ENCODE peak calls at places on chromosome 6, in four cellular contexts. U is H1, H is GM12878, A is K562. O is an unnamed sample. For H3K9me3, the result is how much of the 10 kb centered on the place peaks cover.

GRCh38 chr6:16972535-16972934 is 129.3 kb upstream of the STMND1 start:
- DNase-seq in A (no peak), H (no peak), U (no peak), O (no peak)

GRCh38 chr6:136923116-136923953 is 1.2 kb downstream of the SLC35D3 start:
- DNase-seq in H (no peak), U (peak), A (no peak), O (no peak)

GRCh38 chr6:120077489-120077888 is 727.9 kb upstream of the MAN1A1 start:
- DNase-seq in H (no peak), U (no peak), A (no peak), O (no peak)

GRCh38 chr6:33909737-33910136 is 105.9 kb upstream of the MLN start:
- DNase-seq in U (no peak), A (peak), H (no peak), O (no peak)

GRCh38 chr6:119078449-119079287 is at the start of gene FAM184A:
- DNase-seq in U (peak), H (no peak), A (peak), O (peak)

GRCh38 chr6:31626952-31627351 is 6.4 kb downstream of the PRRC2A start:
- DNase-seq in U (no peak), A (no peak), H (no peak), O (no peak)

GRCh38 chr6:107673076-107673494 is 151.0 kb downstream of the SCML4 start:
- DNase-seq in A (no peak), U (no peak), H (no peak), O (no peak)

GRCh38 chr6:134447423-134447822 is 129.5 kb upstream of the SGK1 start:
- DNase-seq in A (no peak), U (no peak), H (no peak), O (no peak)

GRCh38 chr6:49225471-49225870 is 237.6 kb downstream of the MMUT start:
- DNase-seq in A (no peak), U (no peak), H (no peak), O (no peak)

GRCh38 chr6:161429921-161430490 is 156.1 kb upstream of the AGPAT4 start:
- DNase-seq in H (no peak), U (no peak), A (no peak), O (no peak)

GRCh38 chr6:104995989-104996617 is 39.2 kb downstream of the LIN28B start:
- DNase-seq in A (peak), H (no peak), U (no peak), O (no peak)

GRCh38 chr6:27293436-27294152 is 18.5 kb downstream of the POM121L2 start:
- DNase-seq in A (peak), U (peak), H (no peak), O (peak)

GRCh38 chr6:42974919-42975505 is 4.0 kb downstream of the PEX6 start:
- DNase-seq in A (no peak), H (no peak), U (no peak), O (no peak)

GRCh38 chr6:16251706-16252105 is 13.3 kb downstream of the GMPR start:
- DNase-seq in H (no peak), U (no peak), A (no peak), O (no peak)

GRCh38 chr6:53410508-53411258 is 61.9 kb upstream of the ELOVL5 start:
- DNase-seq in H (peak), U (no peak), A (peak), O (peak)

GRCh38 chr6:37643851-37644672 is 53.6 kb downstream of the MDGA1 start:
- DNase-seq in A (peak), H (no peak), U (no peak), O (no peak)

GRCh38 chr6:34189806-34190503 is 44.1 kb upstream of the GRM4 start:
- DNase-seq in A (peak), U (no peak), H (no peak), O (peak)

GRCh38 chr6:16482702-16483314 is 244.4 kb downstream of the GMPR start:
- DNase-seq in H (no peak), U (no peak), A (no peak), O (no peak)

DNA sequence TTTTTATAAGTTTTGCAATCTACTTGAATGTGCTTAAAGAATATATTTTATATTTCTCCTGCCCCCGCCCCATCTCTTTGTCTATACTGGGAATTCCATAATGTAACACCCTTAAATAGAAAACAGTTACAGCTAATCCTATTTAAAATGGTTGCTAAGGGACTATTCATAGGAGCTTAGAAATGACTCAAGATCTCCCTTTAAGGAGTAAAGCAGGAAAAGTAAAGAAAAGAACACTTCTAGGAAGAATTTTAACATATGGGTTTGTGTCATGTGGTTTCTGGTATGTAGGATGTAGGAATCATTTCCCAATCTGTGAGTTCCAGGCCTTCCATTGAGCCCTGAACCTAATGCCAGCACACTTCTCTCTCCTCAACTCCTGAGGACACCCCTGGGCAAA is 27.1 kb downstream of the RIMS1 start:
- DNase-seq in A (no peak), U (no peak), H (no peak), O (no peak)
- H3K9me3 ChIP-seq in A (under half), U (under half), H (under half), O (under half)

GRCh38 chr6:19558934-19559333 is 278.2 kb upstream of the ID4 start:
- DNase-seq in U (no peak), H (no peak), A (no peak), O (no peak)

GRCh38 chr6:19552588-19552987 is 284.6 kb upstream of the ID4 start:
- DNase-seq in U (no peak), H (no peak), A (no peak), O (no peak)

GRCh38 chr6:19551611-19552010 is 285.6 kb upstream of the ID4 start:
- DNase-seq in A (no peak), U (no peak), H (no peak), O (no peak)

GRCh38 chr6:19557191-19557590 is 280.0 kb upstream of the ID4 start:
- DNase-seq in U (no peak), H (no peak), A (no peak), O (no peak)

GRCh38 chr6:19554356-19555225 is 282.6 kb upstream of the ID4 start:
- DNase-seq in H (no peak), U (no peak), A (no peak), O (no peak)
- TF ChIP-seq BRCA1 in H (no peak), U (no peak), A (no peak), O (no peak)

DNA sequence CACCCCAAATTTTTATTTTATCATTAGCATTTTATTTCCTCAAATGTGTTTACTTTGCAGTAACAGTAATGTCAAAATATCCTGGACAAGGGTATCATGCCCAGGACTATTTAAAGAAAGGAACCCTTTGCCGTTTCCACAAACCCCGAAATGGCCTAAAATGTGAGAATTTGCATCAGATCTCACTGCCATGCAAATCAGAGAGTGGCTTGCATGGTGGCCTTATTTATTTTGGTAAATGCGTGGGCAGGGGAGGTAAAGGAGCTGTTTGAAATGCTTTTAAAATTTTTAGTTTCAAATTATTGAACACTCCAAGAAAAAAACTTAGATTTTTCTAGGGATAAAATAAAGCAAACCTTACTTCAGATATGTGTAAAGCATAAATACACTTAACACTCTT is 43.8 kb downstream of the ADAT2 start:
- DNase-seq in H (no peak), A (no peak), U (no peak), O (no peak)
- TF ChIP-seq ZNF274 in H (no peak), A (no peak), U (no peak), O (no peak)

GRCh38 chr6:28774292-28775051 is 149.3 kb downstream of the TRIM27 start:
- DNase-seq in H (no peak), U (no peak), A (no peak), O (no peak)
- H3K9me3 ChIP-seq in H (under half), U (under half), A (under half), O (under half)

DNA sequence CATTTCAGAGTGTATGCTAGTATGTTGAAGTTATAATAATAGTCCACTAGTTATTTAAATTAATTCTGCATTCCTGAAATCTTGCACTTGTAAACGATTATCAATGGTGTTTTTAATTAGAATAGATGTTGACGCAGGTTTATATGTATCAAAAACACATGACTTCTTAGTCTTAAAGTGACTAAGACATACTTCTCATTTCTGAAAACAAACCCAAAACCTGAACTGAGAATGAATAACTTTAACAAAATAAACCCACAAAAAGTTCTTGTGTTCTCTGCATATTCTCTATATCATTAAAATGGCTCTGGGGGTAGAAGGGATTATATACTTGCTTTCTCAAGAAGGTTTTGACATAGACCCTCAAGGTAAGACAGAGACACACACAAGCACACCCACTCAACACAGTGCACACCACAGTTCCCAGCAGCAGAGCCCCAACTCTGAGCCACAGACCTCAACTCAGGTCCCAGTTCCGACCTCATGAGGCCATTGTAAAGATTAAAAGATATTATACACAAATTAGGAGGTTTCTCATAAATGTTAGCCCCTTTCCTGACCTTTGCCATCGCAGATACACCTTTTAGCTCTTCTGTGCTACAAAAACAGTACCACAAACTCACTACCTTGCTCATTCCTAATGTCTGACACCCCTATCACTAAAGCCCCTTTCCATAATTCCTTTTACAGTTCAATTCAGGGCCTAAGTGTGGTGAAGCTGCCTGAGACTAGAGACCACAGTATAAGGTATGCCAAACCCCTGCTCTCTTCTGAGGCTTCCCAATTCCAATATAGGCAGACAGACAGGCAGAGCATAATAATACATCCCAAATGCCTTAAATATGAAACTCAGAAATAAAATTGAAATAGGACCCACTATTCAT is 267.9 kb downstream of the PTPRK start:
- DNase-seq in U (no peak), A (no peak), H (no peak), O (no peak)
- TF ChIP-seq BRCA1 in U (no peak), A (no peak), H (no peak), O (no peak)

GRCh38 chr6:51495016-51495805 is 592.2 kb downstream of the PKHD1 start:
- DNase-seq in H (no peak), U (no peak), A (no peak), O (no peak)
- TF ChIP-seq ZNF274 in H (no peak), U (no peak), A (no peak), O (no peak)

DNA sequence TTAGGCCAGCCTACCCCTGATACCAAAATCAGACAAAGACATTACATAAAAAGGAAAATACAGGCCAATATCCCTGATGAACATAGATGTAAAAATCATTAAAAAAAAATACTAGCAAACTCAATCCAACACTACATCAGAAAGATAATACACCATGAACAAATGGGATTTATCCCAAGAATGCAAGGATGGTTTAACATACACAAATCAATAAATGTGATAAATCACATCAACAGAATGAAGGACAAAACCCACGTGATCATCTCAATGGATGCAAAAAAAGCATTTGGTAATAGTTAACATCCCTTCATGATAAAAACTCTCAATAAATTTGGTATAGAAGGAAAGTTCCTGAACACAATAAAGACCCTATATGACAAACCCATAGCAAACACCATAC is 63.8 kb downstream of the SLC22A2 start:
- DNase-seq in A (no peak), U (no peak), H (no peak), O (no peak)
- H3K9me3 ChIP-seq in A (under half), U (under half), H (under half), O (under half)

GRCh38 chr6:29008089-29008488 is 3.0 kb upstream of the ZNF311 start:
- DNase-seq in A (no peak), U (no peak), H (no peak), O (no peak)

GRCh38 chr6:29014729-29015608 is 9.9 kb upstream of the ZNF311 start:
- DNase-seq in H (no peak), U (no peak), A (no peak), O (no peak)

GRCh38 chr6:29009358-29009757 is 4.2 kb upstream of the ZNF311 start:
- DNase-seq in U (no peak), H (no peak), A (no peak), O (peak)

GRCh38 chr6:29016559-29017427 is 11.7 kb upstream of the ZNF311 start:
- DNase-seq in U (peak), H (peak), A (peak), O (peak)

GRCh38 chr6:29011276-29011734 is 6.2 kb upstream of the ZNF311 start:
- DNase-seq in U (peak), H (no peak), A (peak), O (no peak)
- TF ChIP-seq BRCA1 in U (no peak), H (no peak), A (no peak), O (no peak)